ENCODE peak calls at places on chromosomes 6 and 20, in four cellular contexts. T is NCI-H1417, Z is GM04504, X is neuronal stem cell. O is an unnamed sample.

GRCh38 chr6:2989332-2990178 is 10.1 kb upstream of the NQO2 start:
- DNase-seq in T (peak), Z (peak), X (peak), O (peak)

GRCh38 chr6:139114741-139115140 is 20.1 kb upstream of the HECA start:
- DNase-seq in T (peak), Z (no peak), X (no peak), O (peak)

GRCh38 chr6:91613481-91613880 is 1026.6 kb upstream of the MAP3K7 start:
- DNase-seq in T (no peak), Z (no peak), X (no peak), O (no peak)

GRCh38 chr20:57316795-57317201 is 12.8 kb upstream of the SPO11 start:
- DNase-seq in T (no peak), Z (no peak), X (no peak), O (no peak)

GRCh38 chr20:32112862-32113261 is 3.3 kb downstream of the TM9SF4 start:
- DNase-seq in T (no peak), Z (no peak), X (no peak), O (no peak)

GRCh38 chr20:58554541-58554940 is 39.3 kb upstream of the APCDD1L start:
- DNase-seq in T (no peak), Z (no peak), X (no peak), O (no peak)

GRCh38 chr6:16802071-16802470 is 40.8 kb upstream of the ATXN1 start:
- DNase-seq in T (no peak), Z (peak), X (no peak), O (no peak)

GRCh38 chr6:93416575-93417420 is 2.6 kb downstream of the EPHA7 start:
- DNase-seq in T (peak), Z (no peak), X (peak), O (peak)

GRCh38 chr6:24775520-24776058 is 852 bp downstream of the GMNN start:
- DNase-seq in T (no peak), Z (no peak), X (no peak), O (no peak)

GRCh38 chr6:124792386-124792785 is 169.9 kb upstream of the RNF217 start:
- DNase-seq in T (peak), Z (no peak), X (no peak), O (no peak)

GRCh38 chr20:33947709-33948295 is 45.9 kb upstream of the RALY start:
- DNase-seq in T (peak), Z (no peak), X (peak), O (peak)

GRCh38 chr6:3346476-3346875 is 87.7 kb downstream of the PSMG4 start:
- DNase-seq in T (no peak), Z (no peak), X (no peak), O (no peak)

GRCh38 chr20:9079038-9079731 is 10.3 kb downstream of the PLCB4 start:
- DNase-seq in T (peak), Z (no peak), X (no peak), O (peak)

GRCh38 chr6:74284266-74284665 is 588.3 kb downstream of the CD109 start:
- DNase-seq in T (no peak), Z (no peak), X (no peak), O (no peak)

GRCh38 chr6:36577298-36577697 is 16.9 kb upstream of the SRSF3 start:
- DNase-seq in T (no peak), Z (peak), X (no peak), O (no peak)

GRCh38 chr6:168102093-168102985 is 23.3 kb upstream of the FRMD1 start:
- DNase-seq in T (peak), Z (no peak), X (no peak), O (peak)